ENCODE peak calls at places on chromosome 1, in five cellular contexts. One of them, this sample, is unnamed.

GRCh38 chr1:169042377-169042776 is 64.1 kb upstream of the ATP1B1 start:
- DNase-seq in mammary epithelial cell: no peak
- DNase-seq in IMR-90: no peak
- DNase-seq in tibial artery: no peak
- DNase-seq in H9: no peak
- DNase-seq in this sample: no peak

GRCh38 chr1:62224182-62224581 is 29.5 kb downstream of the L1TD1 start:
- DNase-seq in H9: no peak
- DNase-seq in mammary epithelial cell: no peak
- DNase-seq in tibial artery: no peak
- DNase-seq in IMR-90: no peak
- DNase-seq in this sample: no peak

GRCh38 chr1:230753586-230754251 is 6.5 kb downstream of the CAPN9 start:
- DNase-seq in H9: peak; percentile 93
- DNase-seq in tibial artery: no peak
- DNase-seq in IMR-90: no peak
- DNase-seq in mammary epithelial cell: peak; percentile 6
- DNase-seq in this sample: peak; percentile 80

GRCh38 chr1:206907304-206907991 is 10.2 kb downstream of the IL24 start:
- DNase-seq in mammary epithelial cell: no peak
- DNase-seq in H9: peak; percentile 54
- DNase-seq in tibial artery: no peak
- DNase-seq in IMR-90: no peak
- DNase-seq in this sample: peak; percentile 68

GRCh38 chr1:31672988-31673387 is 28.3 kb upstream of the PEF1 start:
- DNase-seq in tibial artery: peak; percentile 51
- DNase-seq in IMR-90: no peak
- DNase-seq in mammary epithelial cell: no peak
- DNase-seq in H9: no peak
- DNase-seq in this sample: peak; percentile 63

GRCh38 chr1:200895448-200895799 is 724 bp downstream of the INAVA start:
- DNase-seq in tibial artery: no peak
- DNase-seq in mammary epithelial cell: no peak
- DNase-seq in IMR-90: no peak
- DNase-seq in H9: no peak
- DNase-seq in this sample: no peak

GRCh38 chr1:117436528-117436927 is 69.3 kb downstream of the MAN1A2 start:
- DNase-seq in H9: no peak
- DNase-seq in IMR-90: peak; percentile 73
- DNase-seq in mammary epithelial cell: peak; percentile 2
- DNase-seq in tibial artery: no peak
- DNase-seq in this sample: no peak

GRCh38 chr1:116877369-116877768 is 32.3 kb upstream of the PTGFRN start:
- DNase-seq in tibial artery: no peak
- DNase-seq in H9: no peak
- DNase-seq in mammary epithelial cell: no peak
- DNase-seq in IMR-90: no peak
- DNase-seq in this sample: no peak

GRCh38 chr1:164855930-164856329 is 296.9 kb downstream of the PBX1 start:
- DNase-seq in H9: no peak
- DNase-seq in tibial artery: no peak
- DNase-seq in mammary epithelial cell: no peak
- DNase-seq in IMR-90: no peak
- DNase-seq in this sample: no peak

GRCh38 chr1:166819982-166820381 is 19.3 kb upstream of the POGK start:
- DNase-seq in tibial artery: no peak
- DNase-seq in IMR-90: no peak
- DNase-seq in mammary epithelial cell: no peak
- DNase-seq in H9: no peak
- DNase-seq in this sample: no peak

GRCh38 chr1:166827426-166827825 is 11.8 kb upstream of the POGK start:
- DNase-seq in mammary epithelial cell: no peak
- DNase-seq in tibial artery: no peak
- DNase-seq in H9: no peak
- DNase-seq in IMR-90: no peak
- DNase-seq in this sample: no peak

DNA sequence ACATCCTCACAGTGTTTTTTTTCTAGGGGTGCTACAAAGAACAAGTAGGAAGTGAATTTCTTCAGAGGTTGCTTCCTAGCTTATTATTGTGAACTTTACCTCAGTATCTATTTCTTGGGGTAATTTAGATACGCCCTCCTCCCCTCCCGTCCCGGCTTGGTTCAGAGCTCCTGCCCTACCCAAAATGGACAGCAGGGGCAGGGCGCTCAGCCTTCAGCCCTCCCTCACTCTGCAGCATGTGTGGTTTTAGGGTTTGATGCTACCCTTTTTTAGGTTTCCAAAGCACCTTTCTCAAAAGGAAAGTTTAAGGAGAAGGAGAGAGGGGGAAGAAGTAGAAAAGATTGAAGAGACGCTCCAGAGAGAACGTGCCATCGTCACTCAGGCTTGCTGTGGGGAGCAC is 16.9 kb upstream of the POGK start:
- DNase-seq in IMR-90: no peak
- DNase-seq in mammary epithelial cell: no peak
- DNase-seq in H9: no peak
- DNase-seq in tibial artery: no peak
- DNase-seq in this sample: no peak
- TF ChIP-seq CTCF in IMR-90: no peak
- TF ChIP-seq CTCF in mammary epithelial cell: peak; percentile 25
- TF ChIP-seq CTCF in H9: peak; percentile 71
- TF ChIP-seq CTCF in tibial artery: no peak
- TF ChIP-seq CTCF in this sample: peak; percentile 50

GRCh38 chr1:53087332-53088285 is 25.6 kb downstream of the PODN start:
- DNase-seq in mammary epithelial cell: no peak
- DNase-seq in H9: peak; percentile 79
- DNase-seq in tibial artery: no peak
- DNase-seq in IMR-90: no peak
- DNase-seq in this sample: peak; percentile 63
- TF ChIP-seq CTCF in mammary epithelial cell: no peak
- TF ChIP-seq CTCF in H9: peak; percentile 61
- TF ChIP-seq CTCF in tibial artery: no peak
- TF ChIP-seq CTCF in IMR-90: no peak
- TF ChIP-seq CTCF in this sample: peak; percentile 31

GRCh38 chr1:18874036-18874435 is 14.6 kb upstream of the TAS1R2 start:
- DNase-seq in tibial artery: no peak
- DNase-seq in mammary epithelial cell: no peak
- DNase-seq in H9: no peak
- DNase-seq in IMR-90: no peak
- DNase-seq in this sample: no peak
- TF ChIP-seq CTCF in tibial artery: no peak
- TF ChIP-seq CTCF in mammary epithelial cell: no peak
- TF ChIP-seq CTCF in H9: no peak
- TF ChIP-seq CTCF in IMR-90: no peak
- TF ChIP-seq CTCF in this sample: no peak

GRCh38 chr1:239763850-239764249 is 327.8 kb upstream of the FMN2 start:
- DNase-seq in H9: no peak
- DNase-seq in IMR-90: no peak
- DNase-seq in tibial artery: no peak
- DNase-seq in mammary epithelial cell: no peak
- DNase-seq in this sample: no peak
- TF ChIP-seq CTCF in H9: no peak
- TF ChIP-seq CTCF in IMR-90: no peak
- TF ChIP-seq CTCF in tibial artery: no peak
- TF ChIP-seq CTCF in mammary epithelial cell: no peak
- TF ChIP-seq CTCF in this sample: no peak

GRCh38 chr1:76230894-76231293 is 156.3 kb downstream of the ST6GALNAC3 start:
- DNase-seq in IMR-90: no peak
- DNase-seq in tibial artery: no peak
- DNase-seq in H9: peak; percentile 71
- DNase-seq in mammary epithelial cell: no peak
- DNase-seq in this sample: no peak
- TF ChIP-seq CTCF in IMR-90: no peak
- TF ChIP-seq CTCF in tibial artery: no peak
- TF ChIP-seq CTCF in H9: no peak
- TF ChIP-seq CTCF in mammary epithelial cell: no peak
- TF ChIP-seq CTCF in this sample: no peak

GRCh38 chr1:6485937-6486250 is 5.6 kb downstream of the PLEKHG5 start:
- DNase-seq in IMR-90: no peak
- DNase-seq in H9: no peak
- DNase-seq in tibial artery: no peak
- DNase-seq in mammary epithelial cell: no peak
- DNase-seq in this sample: no peak
- TF ChIP-seq CTCF in IMR-90: peak; percentile 8
- TF ChIP-seq CTCF in H9: no peak
- TF ChIP-seq CTCF in tibial artery: no peak
- TF ChIP-seq CTCF in mammary epithelial cell: no peak
- TF ChIP-seq CTCF in this sample: no peak

GRCh38 chr1:155277070-155277895 is at the start of gene HCN3:
- DNase-seq in tibial artery: peak; percentile 97
- DNase-seq in mammary epithelial cell: peak; percentile 90
- DNase-seq in IMR-90: peak; percentile 93
- DNase-seq in H9: peak; percentile 99
- DNase-seq in this sample: peak; percentile 100

GRCh38 chr1:155273134-155273982 is at the start of gene CLK2:
- DNase-seq in tibial artery: peak; percentile 92
- DNase-seq in mammary epithelial cell: peak; percentile 93
- DNase-seq in H9: peak; percentile 98
- DNase-seq in IMR-90: peak; percentile 88
- DNase-seq in this sample: peak; percentile 98

GRCh38 chr1:155282488-155283086 is 5.3 kb downstream of the HCN3 start:
- DNase-seq in H9: no peak
- DNase-seq in IMR-90: no peak
- DNase-seq in mammary epithelial cell: no peak
- DNase-seq in tibial artery: no peak
- DNase-seq in this sample: no peak

GRCh38 chr1:155277896-155278688 is 829 bp downstream of the HCN3 start:
- DNase-seq in tibial artery: peak; percentile 53
- DNase-seq in H9: peak; percentile 99
- DNase-seq in IMR-90: peak; percentile 15
- DNase-seq in mammary epithelial cell: peak; percentile 45
- DNase-seq in this sample: peak; percentile 66

GRCh38 chr1:155278689-155279160 is 1.5 kb downstream of the HCN3 start:
- DNase-seq in tibial artery: no peak
- DNase-seq in H9: no peak
- DNase-seq in IMR-90: peak; percentile 14
- DNase-seq in mammary epithelial cell: peak; percentile 12
- DNase-seq in this sample: no peak
- TF ChIP-seq CTCF in tibial artery: no peak
- TF ChIP-seq CTCF in H9: no peak
- TF ChIP-seq CTCF in IMR-90: no peak
- TF ChIP-seq CTCF in mammary epithelial cell: no peak
- TF ChIP-seq CTCF in this sample: peak; percentile 4

DNA sequence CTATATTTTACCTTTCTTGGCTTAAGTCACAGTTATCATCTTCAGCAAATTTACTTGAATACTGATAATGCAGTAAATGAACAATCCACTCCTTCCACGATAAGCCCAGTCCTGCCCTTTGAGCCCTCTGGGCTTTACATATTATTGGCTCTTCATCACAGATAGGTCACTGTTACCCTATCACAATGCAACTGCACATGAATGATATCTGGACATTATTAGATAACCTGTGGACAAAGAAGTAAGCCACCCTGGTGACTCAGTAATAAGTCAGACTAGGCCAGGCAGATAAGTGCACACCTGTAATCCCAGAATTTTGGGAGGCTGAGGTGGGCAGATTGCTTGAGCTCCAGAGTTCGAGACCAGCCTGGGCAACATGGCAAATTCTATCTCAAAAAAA is 69.4 kb downstream of the SPATA6 start:
- DNase-seq in mammary epithelial cell: no peak
- DNase-seq in H9: no peak
- DNase-seq in tibial artery: no peak
- DNase-seq in IMR-90: no peak
- DNase-seq in this sample: no peak
- TF ChIP-seq CTCF in mammary epithelial cell: no peak
- TF ChIP-seq CTCF in H9: no peak
- TF ChIP-seq CTCF in tibial artery: no peak
- TF ChIP-seq CTCF in IMR-90: no peak
- TF ChIP-seq CTCF in this sample: no peak